ENCODE peak calls at places on chromosomes 4 and X, in seven cellular contexts. C is heart right ventricle; O is posterior cingulate gyrus; X is activated CD8-positive, alpha-beta T cell treated with anti-CD3 and anti-CD28 coated beads, Interleukin-2, amount 10 ng/mL, durations not matched to agents 7 days and 5 days; I is fibroblast of pulmonary artery; A is stimulated activated CD4-positive, alpha-beta T cell treated with anti-CD3 and anti-CD28 coated beads, TNF-alpha, amount 100 ng/mL, for 4 hours; F is head of caudate nucleus. U is an unnamed sample.

GRCh38 chrX:118525146-118525725 is 29.6 kb downstream of the DOCK11 start:
- DNase-seq in C (no peak), O (no peak), X (no peak), I (no peak), A (no peak), F (no peak), U (no peak)

GRCh38 chr4:162131256-162131655 is 32.5 kb downstream of the FSTL5 start:
- DNase-seq in C (no peak), O (no peak), X (no peak), I (no peak), A (no peak), F (no peak), U (no peak)

GRCh38 chr4:86965019-86965976 is 30.5 kb downstream of the AFF1 start:
- DNase-seq in C (no peak), O (no peak), X (no peak), I (no peak), A (no peak), F (no peak), U (no peak)

GRCh38 chr4:173332021-173332487 is 2.1 kb downstream of the HMGB2 start:
- DNase-seq in C (no peak), O (no peak), X (no peak), I (peak), A (no peak), F (no peak), U (no peak)

GRCh38 chr4:4418676-4419370 is 31.9 kb downstream of the NSG1 start:
- DNase-seq in C (no peak), O (no peak), X (no peak), I (no peak), A (no peak), F (no peak), U (no peak)

GRCh38 chrX:100695991-100696390 is 35.9 kb downstream of the SYTL4 start:
- DNase-seq in C (no peak), O (no peak), X (no peak), I (no peak), A (no peak), F (no peak), U (no peak)

GRCh38 chr4:183407128-183407585 is 37.3 kb upstream of the CDKN2AIP start:
- DNase-seq in C (peak), O (peak), X (peak), I (peak), A (peak), F (peak), U (no peak)

GRCh38 chr4:109046549-109047171 is 255.8 kb downstream of the COL25A1 start:
- DNase-seq in C (no peak), O (no peak), X (no peak), I (peak), A (no peak), F (no peak), U (peak)

GRCh38 chrX:74178536-74178935 is 125.4 kb upstream of the ZCCHC13 start:
- DNase-seq in C (no peak), O (no peak), X (no peak), I (no peak), A (no peak), F (no peak), U (no peak)

GRCh38 chr4:151581575-151581974 is 172.6 kb downstream of the FHIP1A start:
- DNase-seq in C (no peak), O (no peak), X (no peak), I (no peak), A (no peak), F (no peak), U (no peak)

GRCh38 chr4:28675582-28675981 is 1814.9 kb downstream of the STIM2 start:
- DNase-seq in C (no peak), O (no peak), X (no peak), I (no peak), A (no peak), F (no peak), U (no peak)

GRCh38 chr4:27094785-27095184 is 234.1 kb downstream of the STIM2 start:
- DNase-seq in C (no peak), O (no peak), X (no peak), I (no peak), A (no peak), F (no peak), U (no peak)

GRCh38 chrX:11750051-11750450 is 8.0 kb upstream of the MSL3 start:
- DNase-seq in C (no peak), O (no peak), X (no peak), I (peak), A (no peak), F (no peak), U (no peak)

GRCh38 chr4:6106156-6106555 is 87.9 kb upstream of the C4orf50 start:
- DNase-seq in C (no peak), O (no peak), X (no peak), I (no peak), A (no peak), F (no peak), U (no peak)

GRCh38 chr4:9703391-9703790 is 78.0 kb upstream of the DRD5 start:
- DNase-seq in C (peak), O (peak), X (peak), I (peak), A (peak), F (peak), U (no peak)

GRCh38 chr4:103008875-103009729 is 10.4 kb downstream of the SLC9B1 start:
- DNase-seq in C (peak), O (no peak), X (peak), I (peak), A (no peak), F (no peak), U (no peak)

GRCh38 chr4:98716796-98717195 is 58.4 kb upstream of the TSPAN5 start:
- DNase-seq in C (no peak), O (no peak), X (no peak), I (no peak), A (no peak), F (no peak), U (no peak)

GRCh38 chrX:33987458-33987857 is 144.7 kb downstream of the FAM47A start:
- DNase-seq in C (no peak), O (no peak), X (no peak), I (no peak), A (no peak), F (no peak), U (no peak)

GRCh38 chrX:107480272-107480671 is 30.8 kb downstream of the FRMPD3 start:
- DNase-seq in C (no peak), O (no peak), X (no peak), I (no peak), A (no peak), F (no peak), U (no peak)

GRCh38 chr4:144343143-144343755 is 202.7 kb upstream of the GYPA start:
- DNase-seq in C (no peak), O (no peak), X (no peak), I (no peak), A (no peak), F (no peak), U (no peak)

GRCh38 chr4:22999419-22999818 is 306.7 kb downstream of the GBA3 start:
- DNase-seq in C (no peak), O (no peak), X (no peak), I (no peak), A (no peak), F (no peak), U (no peak)

GRCh38 chr4:76232681-76233080 is 18.8 kb upstream of the FAM47E start:
- DNase-seq in C (no peak), O (no peak), X (no peak), I (no peak), A (no peak), F (no peak), U (no peak)

GRCh38 chr4:75289843-75290616 is 224.2 kb downstream of the RCHY1 start:
- DNase-seq in C (no peak), O (no peak), X (no peak), I (peak), A (no peak), F (no peak), U (no peak)

GRCh38 chr4:139017861-139018260 is 2.3 kb downstream of the NOCT start:
- DNase-seq in C (no peak), O (no peak), X (no peak), I (peak), A (no peak), F (no peak), U (no peak)

GRCh38 chrX:10582215-10582733 is 38.1 kb downstream of the MID1 start:
- DNase-seq in C (no peak), O (no peak), X (no peak), I (peak), A (no peak), F (no peak), U (no peak)

GRCh38 chrX:18630956-18631355 is 41.0 kb downstream of the RS1 start:
- DNase-seq in C (no peak), O (no peak), X (no peak), I (no peak), A (no peak), F (no peak), U (no peak)

U was measured in AG04449.